ENCODE peak calls at places on chromosomes 13 and 19, in six cellular contexts. D is body of pancreas, L is B cell, B is BE2C, G is dorsolateral prefrontal cortex, R is fibroblast of mammary gland. T is an unnamed sample.

GRCh38 chr19:50478901-50479715 is 2.5 kb upstream of the GARIN5A start:
- DNase-seq in D (no peak), L (peak), B (peak), G (no peak), R (peak), T (no peak)

GRCh38 chr13:50400930-50401553 is 385.8 kb downstream of the KCNRG start:
- DNase-seq in D (no peak), L (no peak), B (no peak), G (peak), R (peak), T (no peak)

GRCh38 chr13:68428292-68428691 is 1198.2 kb upstream of the PCDH9 start:
- DNase-seq in D (no peak), L (no peak), B (no peak), G (no peak), R (no peak), T (no peak)

GRCh38 chr13:98033277-98034247 is 80.1 kb downstream of the IPO5 start:
- DNase-seq in D (peak), L (no peak), B (peak), G (no peak), R (peak), T (peak)

GRCh38 chr13:50678464-50679162 is 164.9 kb downstream of the DLEU7 start:
- DNase-seq in D (no peak), L (no peak), B (no peak), G (no peak), R (peak), T (no peak)

GRCh38 chr13:99522288-99522687 is 21.0 kb downstream of the TM9SF2 start:
- DNase-seq in D (no peak), L (no peak), B (no peak), G (no peak), R (no peak), T (no peak)

GRCh38 chr19:16945364-16945714 is 56.5 kb downstream of the F2RL3 start:
- DNase-seq in D (no peak), L (no peak), B (no peak), G (no peak), R (no peak), T (no peak)

GRCh38 chr13:67048084-67048792 is 181.9 kb downstream of the PCDH9 start:
- DNase-seq in D (peak), L (peak), B (no peak), G (no peak), R (peak), T (no peak)

GRCh38 chr13:38685974-38686571 is 804 bp upstream of the FREM2 start:
- DNase-seq in D (peak), L (no peak), B (no peak), G (no peak), R (peak), T (peak)

GRCh38 chr19:6236310-6237291 is 43.2 kb downstream of the MLLT1 start:
- DNase-seq in D (peak), L (no peak), B (peak), G (no peak), R (no peak), T (no peak)

GRCh38 chr19:43229315-43229714 is 23.9 kb upstream of the PSG4 start:
- DNase-seq in D (no peak), L (no peak), B (no peak), G (no peak), R (no peak), T (no peak)

GRCh38 chr13:20258208-20258962 is 26.3 kb upstream of the GJB6 start:
- DNase-seq in D (no peak), L (no peak), B (no peak), G (no peak), R (peak), T (no peak)

GRCh38 chr19:35049456-35049855 is 7.9 kb downstream of the HPN start:
- DNase-seq in D (no peak), L (no peak), B (no peak), G (no peak), R (no peak), T (no peak)

GRCh38 chr19:17616686-17616960 is 61.2 kb downstream of the COLGALT1 start:
- DNase-seq in D (no peak), L (no peak), B (no peak), G (no peak), R (no peak), T (no peak)

GRCh38 chr19:30313353-30313750 is 58.8 kb upstream of the ZNF536 start:
- DNase-seq in D (no peak), L (no peak), B (no peak), G (no peak), R (no peak), T (no peak)

GRCh38 chr13:40206241-40207109 is 460.0 kb downstream of the FOXO1 start:
- DNase-seq in D (peak), L (peak), B (no peak), G (no peak), R (peak), T (no peak)

GRCh38 chr19:1871630-1872029 is 8.3 kb upstream of the KLF16 start:
- DNase-seq in D (no peak), L (no peak), B (no peak), G (no peak), R (no peak), T (no peak)

GRCh38 chr13:20363604-20364003 is 131.5 kb upstream of the GJB6 start:
- DNase-seq in D (no peak), L (no peak), B (no peak), G (no peak), R (peak), T (no peak)

GRCh38 chr13:45411631-45412030 is 6.5 kb downstream of the SLC25A30 start:
- DNase-seq in D (no peak), L (no peak), B (no peak), G (no peak), R (no peak), T (no peak)

GRCh38 chr13:42495256-42495655 is 78.7 kb upstream of the TNFSF11 start:
- DNase-seq in D (no peak), L (no peak), B (no peak), G (no peak), R (peak), T (no peak)

GRCh38 chr13:113243847-113244246 is 34.4 kb downstream of the CUL4A start:
- DNase-seq in D (no peak), L (no peak), B (no peak), G (no peak), R (no peak), T (no peak)

DNA sequence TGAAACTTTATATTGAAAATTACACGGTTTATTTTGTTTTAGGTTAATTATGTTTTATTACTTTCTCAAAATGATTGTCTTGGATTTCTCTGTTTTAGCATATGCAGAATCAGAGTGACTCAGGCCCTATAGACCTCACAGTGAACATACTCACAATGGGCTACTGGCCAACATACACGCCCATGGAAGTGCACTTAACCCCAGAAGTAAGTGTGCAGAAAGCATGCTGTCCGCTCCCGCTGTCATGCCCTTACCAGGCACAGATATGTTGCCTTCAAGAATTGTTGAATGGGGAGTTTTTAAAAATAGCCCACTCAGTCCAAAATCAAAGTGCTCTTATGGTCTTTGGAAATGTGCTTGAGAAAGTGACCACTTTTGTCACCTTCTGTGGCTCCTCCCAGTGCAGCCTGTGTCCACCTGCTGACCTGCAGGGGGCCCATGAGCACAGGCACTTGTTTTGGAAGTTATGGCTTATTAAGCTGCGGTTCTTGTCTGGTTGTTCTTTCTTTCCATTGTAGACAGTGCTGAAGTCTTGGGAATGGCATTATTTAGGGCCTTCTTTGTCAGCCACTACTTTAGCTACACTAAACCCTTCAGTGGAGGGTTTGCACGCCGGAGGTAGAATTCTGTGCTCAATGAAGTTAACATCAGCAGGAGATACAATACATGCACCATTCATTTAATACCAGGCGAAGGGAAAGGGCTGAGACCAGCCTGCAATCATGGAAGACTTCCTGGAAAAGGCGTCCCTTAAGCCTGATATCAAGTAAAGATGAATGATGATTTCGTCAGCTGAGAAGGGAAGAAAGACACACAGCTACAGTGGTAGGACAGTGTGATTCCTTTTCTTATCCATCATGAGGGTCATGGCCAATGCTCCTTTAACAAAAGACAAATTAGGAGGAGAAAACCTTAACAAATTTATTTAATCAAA is 36.7 kb downstream of the CUL4A start:
- DNase-seq in D (no peak), L (no peak), B (no peak), G (no peak), R (peak), T (peak)
- TF ChIP-seq CTCF in D (no peak), L (no peak), B (peak), G (no peak), R (peak), T (no peak)

GRCh38 chr13:113468461-113469147 is 15.3 kb upstream of the ADPRHL1 start:
- DNase-seq in D (no peak), L (no peak), B (no peak), G (no peak), R (no peak), T (peak)

GRCh38 chr13:113468029-113468428 is 14.7 kb upstream of the ADPRHL1 start:
- DNase-seq in D (no peak), L (no peak), B (no peak), G (no peak), R (no peak), T (no peak)

GRCh38 chr13:113471844-113472243 is 18.6 kb upstream of the ADPRHL1 start:
- DNase-seq in D (no peak), L (no peak), B (no peak), G (no peak), R (no peak), T (no peak)

GRCh38 chr13:113469582-113469981 is 16.3 kb upstream of the ADPRHL1 start:
- DNase-seq in D (no peak), L (no peak), B (no peak), G (no peak), R (no peak), T (no peak)

DNA sequence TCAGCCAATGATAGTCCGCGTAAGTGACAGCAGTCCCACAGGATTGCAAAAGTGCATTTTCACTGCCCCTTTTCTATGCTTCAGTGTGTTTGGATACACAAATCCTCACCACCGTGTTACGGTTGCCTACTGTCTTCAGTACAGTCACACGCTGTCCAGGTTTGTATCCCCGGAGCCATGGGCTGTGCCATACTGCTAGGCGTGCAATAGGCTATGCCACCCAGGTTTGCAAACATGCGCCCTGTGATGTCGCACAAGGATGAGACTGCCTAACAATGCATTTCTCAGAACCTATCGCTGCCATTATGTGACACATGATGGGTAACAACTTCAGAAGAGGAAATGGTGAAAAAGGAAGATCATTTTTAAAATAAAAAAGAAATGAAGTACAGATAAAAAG is 16.8 kb upstream of the ADPRHL1 start:
- DNase-seq in D (no peak), L (no peak), B (no peak), G (no peak), R (no peak), T (no peak)
- TF ChIP-seq CTCF in D (no peak), L (no peak), B (no peak), G (no peak), R (no peak), T (no peak)

DNA sequence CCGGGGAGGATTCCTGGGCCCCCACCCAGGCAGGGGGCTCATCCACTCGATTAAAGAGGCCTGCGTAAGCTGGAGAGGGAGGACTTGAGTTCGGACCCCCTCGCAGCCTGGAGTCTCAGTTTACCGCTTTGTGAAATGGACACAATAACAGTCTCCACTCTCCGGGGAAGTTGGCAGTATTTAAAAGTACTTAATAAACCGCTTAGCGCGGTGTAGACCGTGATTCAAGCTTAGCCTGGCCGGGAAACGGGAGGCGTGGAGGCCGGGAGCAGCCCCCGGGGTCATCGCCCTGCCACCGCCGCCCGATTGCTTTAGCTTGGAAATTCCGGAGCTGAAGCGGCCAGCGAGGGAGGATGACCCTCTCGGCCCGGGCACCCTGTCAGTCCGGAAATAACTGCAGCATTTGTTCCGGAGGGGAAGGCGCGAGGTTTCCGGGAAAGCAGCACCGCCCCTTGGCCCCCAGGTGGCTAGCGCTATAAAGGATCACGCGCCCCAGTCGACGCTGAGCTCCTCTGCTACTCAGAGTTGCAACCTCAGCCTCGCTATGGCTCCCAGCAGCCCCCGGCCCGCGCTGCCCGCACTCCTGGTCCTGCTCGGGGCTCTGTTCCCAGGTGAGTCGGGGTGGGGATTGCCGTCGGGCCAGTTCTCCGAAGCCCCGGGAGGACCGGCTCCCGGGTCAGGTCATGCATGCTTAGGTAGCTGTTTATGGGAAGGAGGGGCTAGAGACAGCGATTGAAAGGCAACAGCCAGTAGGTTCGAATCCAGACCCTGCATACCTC is at the start of gene ICAM1:
- DNase-seq in D (peak), L (peak), B (no peak), G (no peak), R (peak), T (peak)
- TF ChIP-seq CTCF in D (no peak), L (no peak), B (no peak), G (no peak), R (no peak), T (no peak)

GRCh38 chr19:9498183-9498902 is at the start of gene ZNF560:
- DNase-seq in D (no peak), L (peak), B (peak), G (no peak), R (peak), T (no peak)
- TF ChIP-seq CTCF in D (no peak), L (no peak), B (peak), G (no peak), R (peak), T (no peak)